ENCODE peak calls at places on chromosomes 2 and 18, in nine cellular contexts. A, G, F, X, I, K, M, C and Y are unnamed samples.

GRCh38 chr2:202037086-202037485 is 3.4 kb downstream of the FZD7 start:
- DNase-seq in K (peak; percentile 39), A (no peak), X (no peak), M (no peak), C (no peak), I (peak; percentile 65), G (no peak), F (no peak), Y (no peak)

GRCh38 chr2:108444941-108445840 is 3.8 kb upstream of the GCC2 start:
- DNase-seq in I (peak; percentile 16), G (no peak), M (no peak), K (no peak), X (no peak), A (no peak), F (no peak), C (no peak), Y (no peak)

GRCh38 chr2:71000780-71001591 is 6.3 kb upstream of the TEX261 start:
- DNase-seq in F (peak; percentile 74), C (peak; percentile 81), X (peak; percentile 46), K (peak; percentile 22), G (peak; percentile 70), A (peak; percentile 87), M (no peak), I (peak; percentile 67), Y (peak; percentile 71)

GRCh38 chr2:18836436-18836835 is 247.1 kb upstream of the NT5C1B start:
- DNase-seq in C (no peak), M (no peak), X (no peak), I (no peak), F (no peak), G (no peak), K (no peak), A (no peak), Y (no peak)

GRCh38 chr2:180985771-180986395 is 5.5 kb downstream of the UBE2E3 start:
- DNase-seq in C (no peak), K (no peak), X (no peak), G (no peak), A (no peak), I (no peak), M (no peak), F (no peak), Y (no peak)

GRCh38 chr2:214575030-214575949 is 164.4 kb downstream of the VWC2L start:
- DNase-seq in X (no peak), I (no peak), G (no peak), M (no peak), F (no peak), A (no peak), C (no peak), K (peak; percentile 28), Y (no peak)

GRCh38 chr2:142973160-142973821 is 95.8 kb downstream of the KYNU start:
- DNase-seq in X (no peak), K (peak; percentile 45), C (no peak), G (no peak), M (no peak), A (no peak), I (no peak), F (no peak), Y (no peak)

GRCh38 chr2:10873790-10874437 is 37.8 kb upstream of the KCNF1 start:
- DNase-seq in F (no peak), X (no peak), G (no peak), K (peak; percentile 30), C (peak; percentile 37), A (no peak), M (no peak), I (no peak), Y (no peak)

GRCh38 chr2:44952143-44952805 is 10.8 kb downstream of the SIX3 start:
- DNase-seq in X (peak; percentile 62), G (no peak), F (peak; percentile 34), C (peak; percentile 87), K (no peak), A (peak; percentile 26), M (no peak), I (peak; percentile 62), Y (no peak)

GRCh38 chr2:128258218-128258617 is 60.5 kb downstream of the HS6ST1 start:
- DNase-seq in C (no peak), I (no peak), G (no peak), X (no peak), A (no peak), M (no peak), K (no peak), F (no peak), Y (no peak)

GRCh38 chr2:207219716-207220414 is 54.1 kb upstream of the KLF7 start:
- DNase-seq in G (no peak), X (no peak), C (no peak), A (no peak), F (no peak), K (peak; percentile 85), M (peak; percentile 73), I (peak; percentile 86), Y (no peak)

GRCh38 chr2:124309563-124310138 is 284.6 kb downstream of the CNTNAP5 start:
- DNase-seq in I (no peak), C (no peak), K (no peak), A (no peak), F (no peak), G (no peak), X (no peak), M (no peak), Y (no peak)

GRCh38 chr2:70697603-70698383 is 70.2 kb downstream of the ADD2 start:
- DNase-seq in A (no peak), K (no peak), C (no peak), M (no peak), X (no peak), G (no peak), F (no peak), I (no peak), Y (no peak)

GRCh38 chr2:24785704-24786321 is 7.4 kb downstream of the PTRHD1 start:
- DNase-seq in M (no peak), I (no peak), C (no peak), K (no peak), F (no peak), G (no peak), X (no peak), A (peak; percentile 82), Y (peak; percentile 47)

GRCh38 chr18:79799619-79800352 is 2.0 kb downstream of the KCNG2 start:
- DNase-seq in M (no peak), C (no peak), F (no peak), G (no peak), A (peak; percentile 65), K (no peak), X (no peak), I (no peak), Y (no peak)

GRCh38 chr18:77657651-77658308 is 408.1 kb downstream of the GALR1 start:
- DNase-seq in K (no peak), C (no peak), X (no peak), F (no peak), M (no peak), G (no peak), A (no peak), I (no peak), Y (no peak)

GRCh38 chr2:111675419-111676194 is 208.4 kb downstream of the ANAPC1 start:
- DNase-seq in M (no peak), X (no peak), A (peak; percentile 59), F (no peak), C (no peak), K (no peak), G (no peak), I (no peak), Y (no peak)

GRCh38 chr18:48889115-48889941 is 61.4 kb downstream of the SMAD7 start:
- DNase-seq in A (no peak), K (no peak), C (no peak), X (peak; percentile 39), M (no peak), F (peak; percentile 53), I (peak; percentile 67), G (no peak), Y (peak; percentile 14)

GRCh38 chr2:68716539-68716938 is 18.1 kb upstream of the ARHGAP25 start:
- DNase-seq in A (no peak), X (no peak), G (no peak), F (no peak), I (no peak), K (no peak), C (no peak), M (no peak), Y (no peak)

GRCh38 chr2:176317246-176318065 is 48.2 kb downstream of the MTX2 start:
- DNase-seq in X (no peak), G (no peak), F (no peak), I (no peak), K (no peak), C (no peak), A (no peak), M (no peak), Y (no peak)

GRCh38 chr18:3481696-3482210 is 31.8 kb downstream of the TGIF1 start:
- DNase-seq in I (peak; percentile 73), F (no peak), G (no peak), K (no peak), A (peak; percentile 74), C (peak; percentile 42), X (no peak), M (no peak), Y (no peak)
- TF ChIP-seq CTCF in I (peak; percentile 68), F (no peak), G (peak; percentile 42), K (peak; percentile 48), A (peak; percentile 84), C (peak; percentile 46), X (peak; percentile 64), M (peak; percentile 53), Y (no peak)

DNA sequence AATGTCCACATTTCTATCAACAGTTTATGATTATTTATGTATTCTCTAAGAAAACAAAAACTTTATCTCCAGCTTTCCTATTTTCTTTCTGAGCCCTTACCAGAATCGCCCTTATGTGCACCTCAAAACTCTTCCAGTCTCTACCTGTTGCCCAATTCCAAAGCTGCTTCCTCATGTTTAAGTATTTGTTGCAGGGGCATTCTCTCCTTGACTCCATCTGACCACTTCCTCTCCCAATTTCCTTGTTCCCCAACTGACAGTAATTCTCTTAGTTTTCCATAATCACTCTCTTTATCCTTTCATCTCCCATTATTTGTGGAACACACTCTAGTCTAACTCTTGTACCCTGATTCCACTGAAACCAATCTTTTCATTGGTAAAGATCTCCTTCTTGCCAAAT is 105.4 kb upstream of the RBBP8 start:
- DNase-seq in G (no peak), M (no peak), K (no peak), C (no peak), A (no peak), I (no peak), X (no peak), F (no peak), Y (no peak)
- TF ChIP-seq CTCF in G (no peak), M (no peak), K (no peak), C (no peak), A (no peak), I (no peak), X (no peak), F (no peak), Y (no peak)

DNA sequence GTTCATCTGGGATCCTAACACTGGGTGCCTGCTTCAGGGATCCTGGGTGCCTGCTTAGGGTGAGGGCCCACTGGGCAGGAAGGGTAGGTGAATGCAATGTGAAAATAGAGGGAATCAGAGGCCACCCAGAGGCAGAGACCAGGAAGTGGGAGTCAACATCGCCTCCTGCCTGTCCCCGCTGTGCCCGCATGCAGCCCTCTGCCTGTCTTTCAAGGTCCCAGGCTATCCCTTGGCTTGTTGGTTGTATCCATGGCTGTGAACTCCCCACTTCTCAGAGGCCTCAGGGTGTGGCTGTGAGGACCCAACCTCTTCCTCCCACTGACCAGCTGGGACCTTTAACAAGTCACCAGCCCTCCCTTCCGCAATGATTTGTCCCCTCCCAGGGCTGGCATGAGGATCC is 26.5 kb downstream of the PSD4 start:
- DNase-seq in F (no peak), M (no peak), G (no peak), C (no peak), A (no peak), K (no peak), I (no peak), X (no peak), Y (no peak)
- TF ChIP-seq CTCF in F (no peak), M (no peak), G (no peak), C (no peak), A (peak; percentile 36), K (no peak), I (no peak), X (no peak), Y (no peak)

GRCh38 chr18:3836937-3837336 is 387.0 kb downstream of the TGIF1 start:
- DNase-seq in A (no peak), M (no peak), I (no peak), C (no peak), K (no peak), G (no peak), X (no peak), F (no peak), Y (no peak)
- TF ChIP-seq CTCF in A (no peak), M (no peak), I (no peak), C (no peak), K (no peak), G (no peak), X (no peak), F (no peak), Y (no peak)